ENCODE peak calls at places on chromosomes 4 and X, in six cellular contexts. V is lower leg skin, J is mucosa of descending colon, K is adrenal gland, H is cardiac fibroblast, A is neural progenitor cell. W is an unnamed sample.

GRCh38 chrX:104621781-104622180 is 55.8 kb downstream of the IL1RAPL2 start:
- DNase-seq in V (no peak), J (no peak), K (no peak), A (no peak), H (no peak), W (no peak)

GRCh38 chr4:1938027-1938426 is 66.8 kb downstream of the NSD2 start:
- DNase-seq in V (no peak), J (no peak), A (no peak), H (peak; percentile 20), K (no peak), W (no peak)

GRCh38 chr4:53064609-53065008 is 202.5 kb downstream of the RASL11B start:
- DNase-seq in H (no peak), A (no peak), K (no peak), V (no peak), J (no peak), W (no peak)

GRCh38 chr4:149279790-149280189 is 535.9 kb downstream of the IQCM start:
- DNase-seq in K (no peak), J (no peak), H (no peak), A (no peak), V (no peak), W (no peak)

GRCh38 chr4:123699823-123700822 is 303.5 kb downstream of the SPRY1 start:
- DNase-seq in V (no peak), H (peak; percentile 97), K (no peak), J (no peak), A (peak; percentile 10), W (peak; percentile 97)

GRCh38 chr4:92047209-92047877 is 256.4 kb upstream of the GRID2 start:
- DNase-seq in K (no peak), H (no peak), J (no peak), V (no peak), A (peak; percentile 7), W (peak; percentile 28)

GRCh38 chr4:84968936-84969335 is 2.4 kb upstream of the WDFY3 start:
- DNase-seq in K (no peak), J (no peak), A (no peak), H (no peak), V (no peak), W (no peak)

GRCh38 chr4:125382995-125383394 is 68.2 kb downstream of the FAT4 start:
- DNase-seq in H (no peak), A (no peak), J (no peak), K (no peak), V (no peak), W (peak; percentile 35)

GRCh38 chr4:24473309-24473721 is 111.0 kb downstream of the DHX15 start:
- DNase-seq in H (peak; percentile 42), A (peak; percentile 56), J (peak; percentile 30), V (no peak), K (peak; percentile 22), W (no peak)

GRCh38 chrX:119236599-119237525 is 777 bp downstream of the PGRMC1 start:
- DNase-seq in H (peak; percentile 61), J (peak; percentile 48), A (peak; percentile 56), V (peak; percentile 30), K (peak; percentile 36), W (no peak)

GRCh38 chrX:119235872-119236598 is at the start of gene PGRMC1:
- DNase-seq in K (peak; percentile 81), H (peak; percentile 75), A (peak; percentile 90), J (peak; percentile 81), V (peak; percentile 73), W (peak; percentile 34)

GRCh38 chrX:119237526-119238035 is 1.5 kb downstream of the PGRMC1 start:
- DNase-seq in J (peak; percentile 1), V (no peak), H (no peak), A (peak; percentile 2), K (no peak), W (no peak)

GRCh38 chrX:119240356-119240755 is 4.3 kb downstream of the PGRMC1 start:
- DNase-seq in K (no peak), V (no peak), H (peak; percentile 66), J (no peak), A (no peak), W (peak; percentile 48)

GRCh38 chrX:119238557-119238956 is 2.5 kb downstream of the PGRMC1 start:
- DNase-seq in K (no peak), A (peak; percentile 3), J (no peak), H (peak; percentile 20), V (no peak), W (no peak)
- H3K4me3 ChIP-seq in K (no peak overlapping the region), A (peak overlapping the region; percentile 84), J (no peak overlapping the region), H (no peak overlapping the region), V (no peak overlapping the region), W (peak overlapping the region; percentile 80)

GRCh38 chrX:140507223-140507981 is 2.5 kb upstream of the SOX3 start:
- DNase-seq in J (no peak), V (no peak), A (peak; percentile 44), K (no peak), H (no peak), W (no peak)

GRCh38 chrX:140508958-140509357 is 4.1 kb upstream of the SOX3 start:
- DNase-seq in H (no peak), V (no peak), A (peak; percentile 36), J (no peak), K (no peak), W (no peak)

GRCh38 chrX:140509468-140510305 is 4.8 kb upstream of the SOX3 start:
- DNase-seq in J (no peak), A (peak; percentile 24), K (no peak), H (no peak), V (no peak), W (no peak)

GRCh38 chrX:140505421-140506337 is 810 bp upstream of the SOX3 start:
- DNase-seq in J (no peak), A (peak; percentile 72), K (no peak), H (no peak), V (no peak), W (no peak)

GRCh38 chrX:140507982-140508305 is 3.1 kb upstream of the SOX3 start:
- DNase-seq in V (no peak), A (peak; percentile 92), H (no peak), K (peak; percentile 35), J (no peak), W (no peak)
- TF ChIP-seq CTCF in V (no peak), A (peak; percentile 67), H (no peak), K (no peak), J (no peak), W (peak; percentile 74)

DNA sequence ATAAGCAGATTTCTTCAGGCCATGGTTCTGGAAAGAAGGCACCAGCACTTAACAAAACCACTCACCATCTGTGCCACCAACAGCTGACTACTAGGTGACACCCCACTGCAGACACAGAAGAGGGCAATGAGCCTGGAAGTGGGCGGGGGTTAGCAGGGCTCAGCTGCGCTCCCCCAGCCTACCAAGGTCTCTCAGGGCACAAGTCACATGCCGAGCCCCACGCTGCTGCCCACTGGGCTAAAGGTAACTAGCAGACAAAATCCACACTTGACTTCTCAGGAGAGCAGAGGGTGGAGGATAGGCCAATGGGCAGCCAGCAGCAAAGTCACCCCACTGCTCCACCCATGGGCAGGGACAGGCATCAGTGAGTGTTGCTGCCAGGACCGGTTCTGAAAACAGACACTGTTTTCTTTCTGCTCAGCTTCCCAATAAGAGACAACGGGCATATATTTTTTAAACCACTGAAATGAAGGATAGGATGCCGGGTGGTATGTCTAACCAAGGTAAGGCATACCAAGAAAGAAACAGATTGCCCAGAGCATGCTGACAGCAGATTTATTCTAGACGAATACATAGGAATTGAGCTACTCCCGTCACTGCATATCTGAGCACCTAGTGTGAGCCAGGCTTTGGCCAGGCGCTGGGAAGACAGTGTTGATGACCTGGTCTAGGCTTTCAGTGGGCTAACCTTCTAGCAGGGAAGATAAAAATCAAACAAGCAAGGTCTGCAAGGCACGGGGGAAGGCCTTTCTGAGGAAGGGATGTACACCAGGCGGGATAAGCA is 20.1 kb downstream of the ACSL1 start:
- DNase-seq in V (peak; percentile 63), A (no peak), J (peak; percentile 83), K (peak; percentile 73), H (no peak), W (no peak)
- H3K4me3 ChIP-seq in V (no peak overlapping the region), A (no peak overlapping the region), J (no peak overlapping the region), K (no peak overlapping the region), H (no peak overlapping the region), W (no peak overlapping the region)

GRCh38 chr4:160276785-160277325 is 1174.0 kb downstream of the RAPGEF2 start:
- DNase-seq in V (no peak), H (no peak), A (peak; percentile 51), K (no peak), J (no peak), W (no peak)
- TF ChIP-seq CTCF in V (no peak), H (no peak), A (no peak), K (no peak), J (no peak), W (no peak)

W was measured in astrocyte of the cerebellum.